ENCODE peak calls at places on chromosomes 2 and 18, in six cellular contexts. O, U, Z, G, K and S are unnamed samples.
A peak's percentile ranks its signal among the peaks of the same experiment; 100 is the strongest.

GRCh38 chr18:56593906-56594305 is 44.5 kb downstream of the TXNL1 start:
- DNase-seq in O (no peak), U (no peak), Z (peak; percentile 14), G (peak; percentile 64), K (no peak), S (no peak)

GRCh38 chr2:19355416-19355821 is 3.0 kb downstream of the OSR1 start:
- DNase-seq in O (no peak), U (no peak), Z (peak; percentile 52), G (peak; percentile 41), K (no peak), S (no peak)

GRCh38 chr2:17878222-17879136 is at the start of gene KCNS3:
- DNase-seq in O (no peak), U (peak; percentile 57), Z (no peak), G (peak; percentile 43), K (peak; percentile 12), S (peak; percentile 69)

GRCh38 chr18:33616556-33616955 is 38.5 kb downstream of the ASXL3 start:
- DNase-seq in O (no peak), U (no peak), Z (no peak), G (no peak), K (no peak), S (no peak)

GRCh38 chr2:127733816-127734537 is 32.7 kb downstream of the SFT2D3 start:
- DNase-seq in O (no peak), U (no peak), Z (peak; percentile 39), G (no peak), K (no peak), S (no peak)

GRCh38 chr2:114550895-114551793 is 108.7 kb downstream of the DPP10 start:
- DNase-seq in O (no peak), U (peak; percentile 15), Z (peak; percentile 47), G (peak; percentile 35), K (no peak), S (peak; percentile 61)

GRCh38 chr2:43311276-43311675 is 84.9 kb upstream of the ZFP36L2 start:
- DNase-seq in O (no peak), U (no peak), Z (peak; percentile 72), G (peak; percentile 72), K (peak; percentile 56), S (no peak)

GRCh38 chr18:36187826-36188721 is 777 bp downstream of the MOCOS start:
- DNase-seq in O (no peak), U (peak; percentile 17), Z (peak; percentile 75), G (peak; percentile 16), K (no peak), S (peak; percentile 42)

GRCh38 chr2:230636684-230637271 is 75.9 kb upstream of the CAB39 start:
- DNase-seq in O (no peak), U (no peak), Z (no peak), G (no peak), K (no peak), S (no peak)

GRCh38 chr2:159637988-159638501 is 21.7 kb upstream of the BAZ2B start:
- DNase-seq in O (no peak), U (no peak), Z (peak; percentile 63), G (peak; percentile 99), K (no peak), S (no peak)

GRCh38 chr2:46268196-46268595 is 29.0 kb upstream of the EPAS1 start:
- DNase-seq in O (no peak), U (no peak), Z (peak; percentile 34), G (no peak), K (peak; percentile 68), S (no peak)

GRCh38 chr2:231059756-231060155 is 3.1 kb downstream of the PSMD1 start:
- DNase-seq in O (no peak), U (no peak), Z (no peak), G (peak; percentile 17), K (no peak), S (no peak)

GRCh38 chr2:84959494-84960156 is 11.3 kb upstream of the KCMF1 start:
- DNase-seq in O (no peak), U (no peak), Z (no peak), G (peak; percentile 30), K (no peak), S (peak; percentile 41)

GRCh38 chr18:10927290-10927979 is 221.9 kb downstream of the PIEZO2 start:
- DNase-seq in O (no peak), U (no peak), Z (peak; percentile 87), G (no peak), K (peak; percentile 88), S (no peak)

GRCh38 chr18:28030458-28030857 is 146.5 kb downstream of the CDH2 start:
- DNase-seq in O (no peak), U (no peak), Z (no peak), G (no peak), K (no peak), S (no peak)
- H3K4me1 ChIP-seq in O (no peaks in the 10 kb centered on the region), U (no peaks in the 10 kb centered on the region), Z (no peaks in the 10 kb centered on the region), G (no peaks in the 10 kb centered on the region), K (peaks cover 4% of the 10 kb centered on the region), S (peaks cover 9% of the 10 kb centered on the region)

GRCh38 chr2:176562359-176563043 is 293.3 kb downstream of the MTX2 start:
- DNase-seq in O (no peak), U (no peak), Z (peak; percentile 7), G (peak; percentile 52), K (peak; percentile 50), S (no peak)
- H3K4me3 ChIP-seq in O (no peak overlapping the region), U (no peak overlapping the region), Z (no peak overlapping the region), G (no peak overlapping the region), K (no peak overlapping the region), S (no peak overlapping the region)

GRCh38 chr2:177667626-177668025 is 275.1 kb downstream of the AGPS start:
- DNase-seq in O (no peak), U (no peak), Z (no peak), G (peak; percentile 37), K (no peak), S (no peak)

GRCh38 chr2:177669625-177670330 is 277.2 kb downstream of the AGPS start:
- DNase-seq in O (no peak), U (no peak), Z (no peak), G (no peak), K (no peak), S (no peak)

GRCh38 chr2:177670791-177671528 is 278.4 kb downstream of the AGPS start:
- DNase-seq in O (no peak), U (no peak), Z (no peak), G (no peak), K (no peak), S (no peak)

GRCh38 chr2:177668617-177669016 is 276.0 kb downstream of the AGPS start:
- DNase-seq in O (no peak), U (no peak), Z (no peak), G (no peak), K (no peak), S (no peak)

DNA sequence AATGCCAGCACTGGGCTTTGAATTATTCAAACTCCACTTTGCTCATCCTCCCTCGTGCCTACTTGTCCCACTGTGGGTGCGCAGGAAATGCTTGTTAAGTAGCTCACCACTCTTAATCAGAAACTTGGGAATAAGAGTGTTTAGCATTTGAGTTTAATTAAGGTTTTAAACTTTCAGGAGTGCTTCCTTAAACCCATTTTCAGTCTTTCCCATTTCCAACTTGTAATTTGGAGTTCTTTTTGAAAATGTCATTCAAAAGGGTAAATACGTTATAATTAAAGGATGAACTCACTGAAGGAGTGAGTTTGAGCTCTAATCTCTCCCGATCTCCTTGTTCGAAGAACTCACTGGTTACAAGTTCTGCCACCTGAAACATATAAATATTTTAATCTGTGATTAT is 276.6 kb downstream of the AGPS start:
- DNase-seq in O (no peak), U (no peak), Z (no peak), G (no peak), K (no peak), S (no peak)
- H3K27me3 ChIP-seq in O (no peaks in the 10 kb centered on the region), U (no peaks in the 10 kb centered on the region), Z (no peaks in the 10 kb centered on the region), G (no peaks in the 10 kb centered on the region), K (peaks cover 3% of the 10 kb centered on the region), S (no peaks in the 10 kb centered on the region)

GRCh38 chr2:11752906-11753305 is 6.5 kb downstream of the LPIN1 start:
- DNase-seq in O (no peak), U (no peak), Z (no peak), G (no peak), K (no peak), S (no peak)
- H3K4me1 ChIP-seq in O (peaks cover 68% of the 10 kb centered on the region), U (peaks cover 11% of the 10 kb centered on the region), Z (peaks cover 29% of the 10 kb centered on the region), G (peaks cover 57% of the 10 kb centered on the region), K (peaks cover 37% of the 10 kb centered on the region), S (peaks cover 9% of the 10 kb centered on the region)

GRCh38 chr2:219174801-219175200 is 1.9 kb downstream of the CNPPD1 start:
- DNase-seq in O (no peak), U (no peak), Z (no peak), G (no peak), K (no peak), S (no peak)

GRCh38 chr2:219176818-219177593 is at the start of gene CNPPD1:
- DNase-seq in O (peak; percentile 78), U (peak; percentile 93), Z (peak; percentile 75), G (peak; percentile 84), K (peak; percentile 83), S (peak; percentile 89)

GRCh38 chr2:219174146-219174545 is 2.6 kb downstream of the CNPPD1 start:
- DNase-seq in O (no peak), U (no peak), Z (no peak), G (no peak), K (no peak), S (no peak)

GRCh38 chr2:219175928-219176817 is 552 bp downstream of the CNPPD1 start:
- DNase-seq in O (no peak), U (peak; percentile 49), Z (peak; percentile 27), G (peak; percentile 33), K (peak; percentile 62), S (no peak)

GRCh38 chr2:219175486-219175885 is 1.2 kb downstream of the CNPPD1 start:
- DNase-seq in O (no peak), U (no peak), Z (no peak), G (no peak), K (no peak), S (no peak)
- H3K4me3 ChIP-seq in O (peak overlapping the region; percentile 82), U (peak overlapping the region; percentile 95), Z (peak overlapping the region; percentile 77), G (peak overlapping the region; percentile 89), K (peak overlapping the region; percentile 81), S (peak overlapping the region; percentile 96)

GRCh38 chr2:26580751-26581150 is 60.4 kb downstream of the CIB4 start:
- DNase-seq in O (no peak), U (no peak), Z (no peak), G (no peak), K (no peak), S (no peak)
- H3K27me3 ChIP-seq in O (peaks cover 4% of the 10 kb centered on the region), U (peaks cover 84% of the 10 kb centered on the region), Z (peaks cover 20% of the 10 kb centered on the region), G (no peaks in the 10 kb centered on the region), K (peaks cover 1% of the 10 kb centered on the region), S (peaks cover 60% of the 10 kb centered on the region)

DNA sequence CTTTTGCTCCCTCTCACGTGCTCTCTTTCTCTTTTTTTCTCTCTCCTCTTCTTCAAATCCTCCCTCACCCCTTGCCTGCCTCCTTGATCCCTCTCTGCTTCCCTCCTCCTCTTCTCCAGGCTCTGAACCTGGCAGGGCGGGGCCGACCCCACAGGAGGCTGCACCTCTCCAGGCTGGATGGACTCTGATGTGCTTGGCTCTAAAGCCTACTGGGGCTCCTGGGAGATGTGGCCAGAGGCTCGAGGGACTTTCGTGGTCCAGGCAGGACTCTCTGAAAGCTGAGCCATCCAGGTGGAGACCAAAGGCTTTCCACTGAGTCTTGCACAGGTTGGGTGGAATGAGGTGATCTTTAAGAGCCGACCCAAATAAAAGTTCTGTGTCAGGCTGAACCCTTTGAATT is 25.4 kb downstream of the DYSF start:
- DNase-seq in O (no peak), U (no peak), Z (no peak), G (no peak), K (no peak), S (no peak)
- H3K4me1 ChIP-seq in O (no peaks in the 10 kb centered on the region), U (peaks cover 3% of the 10 kb centered on the region), Z (no peaks in the 10 kb centered on the region), G (no peaks in the 10 kb centered on the region), K (peaks cover 12% of the 10 kb centered on the region), S (no peaks in the 10 kb centered on the region)